ENCODE peak calls at places on chromosomes 7 and 10, in five cellular contexts. C, Q, B, Y and T are unnamed samples.

GRCh38 chr7:51000956-51001355 is 218.3 kb upstream of the GRB10 start:
- DNase-seq in C (no peak), Q (no peak), B (no peak), Y (no peak), T (no peak)

GRCh38 chr7:44287488-44288380 is 37.7 kb downstream of the CAMK2B start:
- DNase-seq in C (no peak), Q (no peak), B (no peak), Y (no peak), T (no peak)

GRCh38 chr10:132957131-132957530 is 14.8 kb upstream of the CFAP46 start:
- DNase-seq in C (no peak), Q (no peak), B (no peak), Y (no peak), T (no peak)

GRCh38 chr10:72336259-72337038 is 18.3 kb downstream of the DNAJB12 start:
- DNase-seq in C (no peak), Q (no peak), B (no peak), Y (no peak), T (no peak)

GRCh38 chr7:108156897-108157605 is 26.9 kb upstream of the LAMB4 start:
- DNase-seq in C (no peak), Q (no peak), B (no peak), Y (no peak), T (no peak)

GRCh38 chr10:79387974-79388850 is 40.9 kb downstream of the PPIF start:
- DNase-seq in C (no peak), Q (peak; percentile 56), B (no peak), Y (no peak), T (no peak)

GRCh38 chr7:64877714-64878610 is 25.1 kb upstream of the ZNF273 start:
- DNase-seq in C (no peak), Q (no peak), B (no peak), Y (no peak), T (no peak)

GRCh38 chr10:132464256-132465192 is 67.5 kb downstream of the PWWP2B start:
- DNase-seq in C (no peak), Q (no peak), B (no peak), Y (no peak), T (no peak)

GRCh38 chr7:75920431-75921161 is 5.6 kb downstream of the POR start:
- DNase-seq in C (peak; percentile 99), Q (peak; percentile 14), B (no peak), Y (no peak), T (no peak)

GRCh38 chr10:124425227-124425962 is 6.7 kb upstream of the OAT start:
- DNase-seq in C (no peak), Q (no peak), B (no peak), Y (no peak), T (no peak)

GRCh38 chr7:128120116-128120515 is 88.9 kb upstream of the LRRC4 start:
- DNase-seq in C (no peak), Q (no peak), B (no peak), Y (no peak), T (no peak)

GRCh38 chr10:32433542-32433941 is 12.4 kb upstream of the CCDC7 start:
- DNase-seq in C (no peak), Q (no peak), B (no peak), Y (no peak), T (no peak)

GRCh38 chr7:156827587-156828203 is 65.3 kb downstream of the LMBR1 start:
- DNase-seq in C (no peak), Q (no peak), B (no peak), Y (no peak), T (peak; percentile 8)

GRCh38 chr10:21494221-21495001 is 31.1 kb downstream of the SKIDA1 start:
- DNase-seq in C (no peak), Q (no peak), B (no peak), Y (no peak), T (no peak)

GRCh38 chr10:21495686-21496284 is 29.7 kb downstream of the SKIDA1 start:
- DNase-seq in C (peak; percentile 95), Q (peak; percentile 96), B (peak; percentile 34), Y (peak; percentile 85), T (peak; percentile 67)

GRCh38 chr10:21493841-21494220 is 31.7 kb downstream of the SKIDA1 start:
- DNase-seq in C (no peak), Q (no peak), B (no peak), Y (no peak), T (no peak)

GRCh38 chr10:21496285-21497176 is 29.0 kb downstream of the SKIDA1 start:
- DNase-seq in C (peak; percentile 54), Q (peak; percentile 66), B (no peak), Y (no peak), T (no peak)

DNA sequence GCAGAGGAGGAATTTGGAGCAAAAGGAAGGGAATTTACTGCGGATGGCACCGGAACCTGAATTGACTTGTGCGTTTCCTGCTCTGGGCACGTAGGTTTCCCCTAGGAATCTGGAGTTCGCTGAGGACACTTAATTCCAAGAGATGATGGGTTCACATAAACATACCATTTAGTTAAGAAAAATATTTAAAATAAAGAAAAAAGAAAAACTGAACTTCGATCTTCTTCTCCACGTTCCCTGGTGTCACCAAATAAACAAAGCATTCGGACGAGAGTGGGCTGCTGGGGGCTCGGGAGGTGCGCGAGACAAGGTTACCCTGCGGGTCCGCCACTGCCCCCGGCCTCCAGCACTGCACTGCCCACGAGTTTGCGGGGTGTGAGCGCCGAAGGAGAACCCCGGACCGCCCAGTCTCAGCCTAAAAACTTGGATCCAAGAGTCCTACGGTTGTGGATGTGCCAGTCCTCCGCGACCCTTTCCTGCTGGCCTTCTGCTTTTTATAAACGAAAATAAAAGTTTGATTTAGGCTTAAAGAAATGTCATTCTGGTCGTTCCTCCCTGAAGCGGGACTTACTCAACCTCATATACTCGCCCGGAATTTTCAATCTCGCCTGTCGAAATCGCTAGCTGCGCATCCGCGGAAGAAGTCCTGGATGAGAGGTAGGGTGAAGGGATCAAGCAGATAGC is 30.3 kb downstream of the SKIDA1 start:
- DNase-seq in C (peak; percentile 34), Q (no peak), B (no peak), Y (no peak), T (no peak)
- TF ChIP-seq ZNF274 in C (no peak), Q (no peak), B (no peak), Y (no peak), T (no peak)

DNA sequence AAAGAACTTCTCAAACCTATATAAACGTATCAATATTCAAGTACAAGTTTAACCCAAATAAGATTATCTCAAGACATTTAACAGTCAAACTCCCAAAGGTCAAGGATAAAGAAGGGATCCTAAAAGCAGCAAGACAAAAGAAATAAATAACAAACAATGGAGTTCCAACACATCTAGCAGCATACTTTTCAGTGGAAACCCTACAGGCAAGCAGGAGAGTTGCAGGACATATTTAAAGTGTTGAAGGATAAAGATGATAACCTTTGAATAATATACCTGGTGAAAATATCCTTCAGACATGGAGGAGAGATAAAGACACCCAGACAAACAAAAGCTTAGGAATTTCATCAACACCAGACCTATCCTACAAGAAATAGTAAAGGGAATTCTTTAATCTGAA is 82.8 kb downstream of the TES start:
- DNase-seq in C (no peak), Q (no peak), B (no peak), Y (no peak), T (no peak)
- TF ChIP-seq CTCF in C (no peak), Q (no peak), B (no peak), Y (peak; percentile 26), T (no peak)

GRCh38 chr10:94858022-94858421 is 80.4 kb upstream of the CYP2C9 start:
- DNase-seq in C (peak; percentile 2), Q (no peak), B (no peak), Y (no peak), T (no peak)
- TF ChIP-seq POLR2A in C (no peak), Q (no peak), B (no peak), Y (no peak), T (no peak)

GRCh38 chr7:150340875-150341262 is 560 bp downstream of the RARRES2 start:
- DNase-seq in C (no peak), Q (peak; percentile 13), B (no peak), Y (no peak), T (no peak)
- TF ChIP-seq ZNF274 in C (no peak), Q (no peak), B (no peak), Y (no peak), T (no peak)

GRCh38 chr10:25678220-25678619 is 255.8 kb upstream of the MYO3A start:
- DNase-seq in C (no peak), Q (no peak), B (no peak), Y (no peak), T (no peak)

GRCh38 chr10:25678666-25679065 is 255.4 kb upstream of the MYO3A start:
- DNase-seq in C (no peak), Q (no peak), B (no peak), Y (no peak), T (no peak)

GRCh38 chr10:25683291-25683690 is 250.7 kb upstream of the MYO3A start:
- DNase-seq in C (no peak), Q (no peak), B (no peak), Y (no peak), T (no peak)

GRCh38 chr10:25682203-25682950 is 251.7 kb upstream of the MYO3A start:
- DNase-seq in C (no peak), Q (peak; percentile 30), B (no peak), Y (no peak), T (no peak)
- TF ChIP-seq CTCF in C (peak; percentile 38), Q (peak; percentile 35), B (no peak), Y (peak; percentile 54), T (peak; percentile 19)

DNA sequence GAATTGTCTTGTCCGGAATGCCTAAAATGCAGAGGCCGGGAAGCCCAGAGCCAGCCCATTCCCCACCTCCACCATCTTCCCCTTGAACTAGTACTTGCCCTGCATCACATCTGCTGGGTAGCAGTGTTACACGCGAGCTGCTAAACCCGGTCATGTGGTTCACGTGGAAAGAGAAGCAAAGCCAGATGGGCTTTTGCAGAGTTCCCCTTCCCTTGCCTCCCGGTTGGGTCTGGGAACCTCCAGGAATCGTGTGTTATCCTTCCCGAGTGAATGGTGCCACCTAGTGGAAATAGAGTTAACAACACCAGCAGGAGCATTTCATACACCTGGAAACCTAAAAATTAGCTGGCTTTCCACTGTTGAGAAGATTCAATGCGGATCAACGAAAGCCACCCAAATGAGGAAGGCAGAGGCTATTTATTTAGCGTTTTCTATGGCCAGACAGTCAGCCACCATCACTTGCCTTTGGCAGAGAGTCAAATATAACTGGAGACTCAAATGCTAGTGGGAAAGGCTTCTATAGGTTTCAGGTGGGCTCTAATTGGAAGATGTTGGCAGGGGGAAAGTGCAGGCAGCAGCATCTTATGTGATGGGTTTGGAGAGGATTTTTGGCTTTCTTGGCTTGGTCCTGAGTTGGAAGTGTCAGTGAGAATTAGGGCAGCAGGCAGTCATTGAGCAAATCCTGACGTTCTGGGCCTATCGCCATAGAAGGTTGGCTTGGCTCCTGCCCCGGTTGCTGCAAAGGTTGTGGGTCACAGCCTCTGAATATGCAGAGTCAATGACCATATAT is 12.9 kb upstream of the DENND2A start:
- DNase-seq in C (peak; percentile 61), Q (peak; percentile 81), B (no peak), Y (no peak), T (peak; percentile 65)
- TF ChIP-seq POLR2A in C (no peak), Q (no peak), B (no peak), Y (no peak), T (no peak)